ENCODE peak calls at places on chromosomes 2 and 18, in nine cellular contexts. X is stimulated activated CD8-positive, alpha-beta memory T cell treated with anti-CD3 and anti-CD28 coated beads, Interleukin-12 subunit alpha, Interleukin-12 subunit beta, amount 100 ng/mL, for 4 hours; Z is SHP77; Q is T-helper 2 cell treated with Interferon-gamma antibody and Interleukin-4, amounts not matched to agents 5 μg/mL and 100 μg/mL, for 36 hours; K is NCI-H2029; D is retinal pigment epithelial cell; M is AG09309; J is HFFc6; R is anterior cingulate cortex. E is an unnamed sample.

GRCh38 chr2:172248381-172249173 is 145.9 kb upstream of the DLX2 start:
- DNase-seq in X (no peak), Z (no peak), Q (no peak), K (no peak), D (no peak), M (no peak), J (peak), R (no peak), E (no peak)

GRCh38 chr2:44564752-44565151 is 203.0 kb downstream of the CAMKMT start:
- DNase-seq in X (no peak), Z (no peak), Q (no peak), K (no peak), D (no peak), M (no peak), J (no peak), R (no peak), E (no peak)

GRCh38 chr18:48719988-48720654 is 181.3 kb downstream of the CTIF start:
- DNase-seq in X (no peak), Z (no peak), Q (no peak), K (no peak), D (no peak), M (no peak), J (peak), R (peak), E (no peak)

GRCh38 chr2:187658952-187659525 is 104.8 kb upstream of the TFPI start:
- DNase-seq in X (no peak), Z (no peak), Q (no peak), K (no peak), D (no peak), M (no peak), J (peak), R (no peak), E (no peak)

GRCh38 chr2:174597347-174598047 is at the start of gene WIPF1:
- DNase-seq in X (peak), Z (no peak), Q (no peak), K (no peak), D (no peak), M (peak), J (peak), R (no peak), E (no peak)

GRCh38 chr2:42141687-42142475 is 27.3 kb upstream of the EML4 start:
- DNase-seq in X (no peak), Z (peak), Q (no peak), K (peak), D (no peak), M (peak), J (peak), R (no peak), E (no peak)

GRCh38 chr2:127083819-127084503 is 23.0 kb downstream of the BIN1 start:
- DNase-seq in X (no peak), Z (no peak), Q (no peak), K (no peak), D (no peak), M (peak), J (peak), R (peak), E (no peak)

GRCh38 chr2:66925128-66925527 is 472.0 kb upstream of the ETAA1 start:
- DNase-seq in X (no peak), Z (no peak), Q (no peak), K (no peak), D (peak), M (no peak), J (peak), R (no peak), E (no peak)

GRCh38 chr2:98091738-98092137 is 4.8 kb downstream of the VWA3B start:
- DNase-seq in X (no peak), Z (no peak), Q (no peak), K (no peak), D (no peak), M (no peak), J (no peak), R (no peak), E (no peak)

GRCh38 chr18:5534845-5535244 is 9.0 kb downstream of the EPB41L3 start:
- DNase-seq in X (no peak), Z (no peak), Q (no peak), K (no peak), D (no peak), M (no peak), J (no peak), R (no peak), E (no peak)

GRCh38 chr2:216404010-216404618 is 8.2 kb upstream of the SMARCAL1 start:
- DNase-seq in X (no peak), Z (no peak), Q (no peak), K (peak), D (no peak), M (no peak), J (peak), R (no peak), E (no peak)

GRCh38 chr2:204218040-204218439 is 281.5 kb downstream of the ICOS start:
- DNase-seq in X (no peak), Z (no peak), Q (no peak), K (no peak), D (no peak), M (no peak), J (no peak), R (no peak), E (no peak)

GRCh38 chr2:67790622-67791021 is 272.2 kb downstream of the C1D start:
- DNase-seq in X (no peak), Z (no peak), Q (no peak), K (no peak), D (no peak), M (peak), J (peak), R (no peak), E (no peak)

GRCh38 chr18:49251451-49251850 is 209.0 kb downstream of the DYM start:
- DNase-seq in X (no peak), Z (peak), Q (no peak), K (no peak), D (no peak), M (no peak), J (no peak), R (no peak), E (no peak)

GRCh38 chr2:7627587-7627986 is 710.4 kb downstream of the RNF144A start:
- DNase-seq in X (no peak), Z (no peak), Q (no peak), K (no peak), D (no peak), M (peak), J (no peak), R (no peak), E (no peak)

GRCh38 chr2:229909090-229909489 is 12.7 kb downstream of the TRIP12 start:
- DNase-seq in X (no peak), Z (no peak), Q (no peak), K (no peak), D (peak), M (no peak), J (no peak), R (no peak), E (no peak)

GRCh38 chr2:200702646-200703118 is 109.0 kb upstream of the BZW1 start:
- DNase-seq in X (no peak), Z (no peak), Q (peak), K (no peak), D (no peak), M (no peak), J (no peak), R (no peak), E (no peak)

GRCh38 chr2:238282861-238283738 is 5.3 kb downstream of the PER2 start:
- DNase-seq in X (no peak), Z (no peak), Q (no peak), K (no peak), D (no peak), M (no peak), J (no peak), R (no peak), E (no peak)

GRCh38 chr2:55160422-55160821 is 71.7 kb downstream of the CLHC1 start:
- DNase-seq in X (no peak), Z (no peak), Q (no peak), K (no peak), D (no peak), M (no peak), J (no peak), R (no peak), E (no peak)

E was measured in frontal cortex.